ENCODE peak calls at places on chromosomes 7 and 10, in five cellular contexts. K, C, V, M and L are unnamed samples.

GRCh38 chr10:97063271-97063982 is 122.3 kb downstream of the SLIT1 start:
- DNase-seq in K (no peak), M (no peak), V (no peak), C (no peak), L (no peak)

GRCh38 chr10:22246680-22247391 is 29.0 kb upstream of the EBLN1 start:
- DNase-seq in C (no peak), K (no peak), M (peak; percentile 93), V (peak; percentile 95), L (no peak)

GRCh38 chr7:55247466-55247865 is 117.7 kb upstream of the LANCL2 start:
- DNase-seq in M (peak; percentile 68), K (no peak), C (no peak), V (no peak), L (no peak)

GRCh38 chr10:3835770-3836169 is 50.8 kb upstream of the KLF6 start:
- DNase-seq in K (no peak), M (no peak), V (no peak), C (no peak), L (no peak)

GRCh38 chr7:66779669-66780408 is 39.3 kb downstream of the RABGEF1 start:
- DNase-seq in M (peak; percentile 53), C (no peak), V (no peak), K (no peak), L (no peak)

GRCh38 chr7:81407094-81407493 is 362.8 kb downstream of the HGF start:
- DNase-seq in V (no peak), M (no peak), K (no peak), C (no peak), L (no peak)

GRCh38 chr7:151851160-151851751 is 25.7 kb downstream of the PRKAG2 start:
- DNase-seq in C (no peak), V (no peak), K (no peak), M (no peak), L (no peak)

GRCh38 chr10:60729106-60729505 is 49.2 kb upstream of the CDK1 start:
- DNase-seq in V (no peak), C (no peak), K (no peak), M (no peak), L (no peak)

GRCh38 chr7:47336178-47337020 is 245.5 kb downstream of the TNS3 start:
- DNase-seq in V (no peak), M (peak; percentile 69), C (no peak), K (peak; percentile 89), L (no peak)

GRCh38 chr10:69051303-69051702 is 36.6 kb upstream of the SRGN start:
- DNase-seq in V (no peak), C (no peak), M (peak; percentile 36), K (peak; percentile 78), L (no peak)

GRCh38 chr7:105309235-105310156 is 79.2 kb downstream of the SRPK2 start:
- DNase-seq in C (no peak), V (no peak), K (no peak), M (no peak), L (no peak)

GRCh38 chr10:12308102-12308501 is 41.2 kb upstream of the CAMK1D start:
- DNase-seq in K (no peak), C (no peak), M (no peak), V (no peak), L (no peak)

GRCh38 chr7:18499407-18500197 is 4.1 kb downstream of the HDAC9 start:
- DNase-seq in C (no peak), V (no peak), K (peak; percentile 67), M (no peak), L (no peak)

GRCh38 chr10:45809829-45810228 is 37.5 kb downstream of the AGAP4 start:
- DNase-seq in M (no peak), V (no peak), C (no peak), K (no peak), L (no peak)

GRCh38 chr7:106521541-106521940 is 139.4 kb downstream of the CCDC71L start:
- DNase-seq in K (no peak), C (no peak), V (no peak), M (peak; percentile 9), L (no peak)

GRCh38 chr10:48290286-48290685 is 15.8 kb upstream of the FRMPD2 start:
- DNase-seq in K (no peak), M (no peak), C (no peak), V (no peak), L (no peak)

GRCh38 chr7:139738101-139738489 is 39.7 kb downstream of the HIPK2 start:
- DNase-seq in K (no peak), M (no peak), C (no peak), V (no peak), L (no peak)

GRCh38 chr7:78099715-78100477 is 301.3 kb downstream of the PHTF2 start:
- DNase-seq in V (no peak), C (no peak), K (no peak), M (peak; percentile 96), L (no peak)

GRCh38 chr7:65953890-65954289 is 28.1 kb downstream of the GUSB start:
- DNase-seq in M (no peak), K (no peak), V (no peak), C (peak; percentile 11), L (no peak)

GRCh38 chr10:30553018-30553624 is 76.4 kb downstream of the LYZL2 start:
- DNase-seq in M (no peak), V (no peak), K (no peak), C (no peak), L (no peak)

GRCh38 chr10:86070278-86070677 is 296.3 kb downstream of the GRID1 start:
- DNase-seq in M (no peak), V (no peak), C (no peak), K (no peak), L (no peak)

GRCh38 chr10:33298893-33299292 is 35.6 kb downstream of the NRP1 start:
- DNase-seq in V (no peak), K (no peak), C (no peak), M (no peak), L (no peak)

GRCh38 chr10:131250454-131251145 is 60.9 kb downstream of the TCERG1L start:
- DNase-seq in K (no peak), C (no peak), V (no peak), M (no peak), L (no peak)

GRCh38 chr10:114648368-114648767 is 9.7 kb downstream of the ABLIM1 start:
- DNase-seq in K (no peak), C (no peak), V (no peak), M (peak; percentile 97), L (no peak)

GRCh38 chr7:103387267-103387666 is 39.8 kb downstream of the PSMC2 start:
- DNase-seq in V (no peak), M (no peak), C (no peak), K (no peak), L (no peak)

GRCh38 chr10:70740441-70741288 is 44.5 kb downstream of the TBATA start:
- DNase-seq in C (no peak), V (no peak), K (no peak), M (no peak), L (no peak)

GRCh38 chr10:70737250-70737649 is 47.9 kb downstream of the TBATA start:
- DNase-seq in M (no peak), K (no peak), C (no peak), V (peak; percentile 12), L (no peak)

GRCh38 chr10:70736470-70736982 is 48.7 kb downstream of the TBATA start:
- DNase-seq in V (no peak), M (no peak), K (no peak), C (no peak), L (no peak)

GRCh38 chr10:70737977-70738376 is 47.2 kb downstream of the TBATA start:
- DNase-seq in V (no peak), C (no peak), K (no peak), M (no peak), L (no peak)

GRCh38 chr10:70738425-70739121 is 46.6 kb downstream of the TBATA start:
- DNase-seq in K (no peak), M (no peak), V (no peak), C (no peak), L (no peak)
- TF ChIP-seq CTCF in K (no peak), M (no peak), V (peak; percentile 10), C (peak; percentile 40), L (no peak)

GRCh38 chr7:133339772-133340171 is 86.9 kb downstream of the EXOC4 start:
- DNase-seq in K (no peak), C (no peak), M (no peak), V (no peak), L (no peak)
- TF ChIP-seq CTCF in K (no peak), C (no peak), M (no peak), V (no peak), L (no peak)

GRCh38 chr7:46011501-46011900 is 90.4 kb upstream of the IGFBP3 start:
- DNase-seq in V (no peak), K (no peak), C (no peak), M (no peak), L (no peak)

GRCh38 chr7:46007990-46008643 is 87.0 kb upstream of the IGFBP3 start:
- DNase-seq in K (no peak), C (no peak), M (no peak), V (no peak), L (no peak)

GRCh38 chr7:46015107-46015868 is 94.2 kb upstream of the IGFBP3 start:
- DNase-seq in V (no peak), C (no peak), M (peak; percentile 50), K (no peak), L (no peak)

GRCh38 chr7:46007194-46007593 is 86.1 kb upstream of the IGFBP3 start:
- DNase-seq in V (no peak), M (peak; percentile 52), C (no peak), K (no peak), L (no peak)

GRCh38 chr7:46011059-46011458 is 90.0 kb upstream of the IGFBP3 start:
- DNase-seq in M (no peak), V (no peak), K (no peak), C (no peak), L (no peak)
- TF ChIP-seq CTCF in M (no peak), V (no peak), K (no peak), C (no peak), L (no peak)

GRCh38 chr7:129801882-129802281 is 150.9 kb downstream of the UBE2H start:
- DNase-seq in M (no peak), C (no peak), K (no peak), V (no peak), L (no peak)

GRCh38 chr7:129805086-129805719 is 147.6 kb downstream of the UBE2H start:
- DNase-seq in V (no peak), M (no peak), K (no peak), C (no peak), L (no peak)

GRCh38 chr7:129804301-129805085 is 148.3 kb downstream of the UBE2H start:
- DNase-seq in V (no peak), K (no peak), M (no peak), C (no peak), L (no peak)

GRCh38 chr7:129803546-129804081 is 149.1 kb downstream of the UBE2H start:
- DNase-seq in K (no peak), M (no peak), V (no peak), C (no peak), L (no peak)

GRCh38 chr7:129807863-129808262 is 144.9 kb downstream of the UBE2H start:
- DNase-seq in V (no peak), M (no peak), K (no peak), C (no peak), L (no peak)
- TF ChIP-seq CTCF in V (no peak), M (no peak), K (no peak), C (no peak), L (no peak)